ENCODE peak calls at places on chromosomes 7 and 10, in eight cellular contexts. F is AG09309; S is dorsolateral prefrontal cortex; M is IMR-90; K is fibroblast of pulmonary artery; I is naive thymus-derived CD4-positive, alpha-beta T cell; J is psoas muscle; G is adipocyte. C is an unnamed sample.

GRCh38 chr7:28784166-28784870 is 173.8 kb downstream of the TRIL start:
- DNase-seq in F (peak), S (no peak), M (peak), K (no peak), I (no peak), J (no peak), G (no peak), C (peak)

GRCh38 chr10:89214766-89215165 is 7.6 kb upstream of the CH25H start:
- DNase-seq in F (no peak), S (no peak), M (no peak), K (no peak), I (no peak), J (no peak), G (no peak), C (no peak)

GRCh38 chr10:21513035-21513434 is 12.4 kb downstream of the SKIDA1 start:
- DNase-seq in F (no peak), S (no peak), M (no peak), K (no peak), I (no peak), J (no peak), G (no peak), C (no peak)

GRCh38 chr10:71889388-71889987 is 38.4 kb upstream of the PSAP start:
- DNase-seq in F (no peak), S (no peak), M (no peak), K (no peak), I (no peak), J (no peak), G (no peak), C (no peak)

GRCh38 chr7:66617295-66617694 is 11.4 kb upstream of the KCTD7 start:
- DNase-seq in F (no peak), S (no peak), M (peak), K (peak), I (no peak), J (no peak), G (no peak), C (no peak)

GRCh38 chr7:55095672-55096071 is 76.9 kb downstream of the EGFR start:
- DNase-seq in F (no peak), S (no peak), M (no peak), K (no peak), I (no peak), J (no peak), G (no peak), C (no peak)

GRCh38 chr7:4871056-4871680 is 9.3 kb upstream of the PAPOLB start:
- DNase-seq in F (no peak), S (no peak), M (no peak), K (no peak), I (no peak), J (no peak), G (no peak), C (no peak)

GRCh38 chr7:80772347-80773101 is 134.1 kb downstream of the CD36 start:
- DNase-seq in F (no peak), S (no peak), M (no peak), K (no peak), I (no peak), J (no peak), G (no peak), C (no peak)

GRCh38 chr10:80202934-80203834 is 2.2 kb downstream of the ANXA11 start:
- DNase-seq in F (peak), S (no peak), M (peak), K (peak), I (peak), J (peak), G (peak), C (peak)

GRCh38 chr7:44325181-44325671 is at the start of gene CAMK2B:
- DNase-seq in F (no peak), S (no peak), M (no peak), K (no peak), I (no peak), J (no peak), G (peak), C (no peak)

GRCh38 chr10:133458021-133458709 is 4.4 kb downstream of the SCART1 start:
- DNase-seq in F (no peak), S (no peak), M (no peak), K (no peak), I (no peak), J (no peak), G (no peak), C (no peak)

GRCh38 chr7:94301024-94301588 is 93.6 kb upstream of the COL1A2 start:
- DNase-seq in F (peak), S (no peak), M (peak), K (peak), I (no peak), J (peak), G (peak), C (no peak)

GRCh38 chr7:142345817-142346216 is 88.0 kb upstream of the PRSS58 start:
- DNase-seq in F (no peak), S (no peak), M (no peak), K (no peak), I (no peak), J (no peak), G (no peak), C (peak)

GRCh38 chr10:117454502-117454901 is 79.3 kb upstream of the PDZD8 start:
- DNase-seq in F (no peak), S (no peak), M (no peak), K (peak), I (no peak), J (no peak), G (no peak), C (no peak)

GRCh38 chr7:73761854-73762658 is 8.0 kb downstream of the CLDN3 start:
- DNase-seq in F (no peak), S (no peak), M (no peak), K (no peak), I (no peak), J (no peak), G (no peak), C (no peak)

GRCh38 chr7:98281757-98282652 is 519 bp downstream of the BRI3 start:
- DNase-seq in F (no peak), S (no peak), M (no peak), K (no peak), I (peak), J (peak), G (peak), C (no peak)

GRCh38 chr7:84291756-84292155 is 97.2 kb upstream of the SEMA3A start:
- DNase-seq in F (no peak), S (no peak), M (no peak), K (no peak), I (no peak), J (no peak), G (no peak), C (no peak)

GRCh38 chr7:18087687-18088078 is 60.0 kb upstream of the PRPS1L1 start:
- DNase-seq in F (no peak), S (no peak), M (no peak), K (no peak), I (no peak), J (no peak), G (peak), C (no peak)

GRCh38 chr7:155865830-155866545 is 53.7 kb upstream of the SHH start:
- DNase-seq in F (no peak), S (no peak), M (no peak), K (no peak), I (no peak), J (peak), G (no peak), C (no peak)

GRCh38 chr10:124717911-124718734 is 26.1 kb downstream of the FAM53B start:
- DNase-seq in F (no peak), S (no peak), M (no peak), K (no peak), I (peak), J (peak), G (no peak), C (peak)

GRCh38 chr7:37028909-37029440 is 304.7 kb upstream of the AOAH start:
- DNase-seq in F (no peak), S (no peak), M (no peak), K (no peak), I (no peak), J (no peak), G (no peak), C (peak)

GRCh38 chr7:95246935-95247370 is 77.4 kb downstream of the PON1 start:
- DNase-seq in F (peak), S (no peak), M (peak), K (peak), I (no peak), J (no peak), G (peak), C (peak)

GRCh38 chr7:84975586-84976185 is 211.2 kb downstream of the SEMA3D start:
- DNase-seq in F (peak), S (no peak), M (peak), K (peak), I (no peak), J (no peak), G (peak), C (no peak)

GRCh38 chr10:111146025-111146640 is 69.3 kb downstream of the ADRA2A start:
- DNase-seq in F (no peak), S (no peak), M (no peak), K (no peak), I (peak), J (no peak), G (no peak), C (peak)

GRCh38 chr7:16571941-16572340 is 45.3 kb downstream of the LRRC72 start:
- DNase-seq in F (no peak), S (no peak), M (no peak), K (no peak), I (no peak), J (no peak), G (no peak), C (no peak)

GRCh38 chr7:29825750-29826529 is 19.6 kb downstream of the WIPF3 start:
- DNase-seq in F (no peak), S (no peak), M (no peak), K (no peak), I (no peak), J (no peak), G (no peak), C (no peak)

GRCh38 chr7:94620703-94621118 is 35.2 kb downstream of the SGCE start:
- DNase-seq in F (peak), S (peak), M (peak), K (peak), I (no peak), J (peak), G (peak), C (peak)

GRCh38 chr10:21807162-21807561 is 196.4 kb downstream of the DNAJC1 start:
- DNase-seq in F (no peak), S (no peak), M (no peak), K (no peak), I (no peak), J (no peak), G (no peak), C (peak)

GRCh38 chr10:92740762-92741161 is 51.0 kb downstream of the HHEX start:
- DNase-seq in F (no peak), S (no peak), M (peak), K (peak), I (no peak), J (no peak), G (peak), C (no peak)

GRCh38 chr10:126975221-126975620 is 70.0 kb downstream of the DOCK1 start:
- DNase-seq in F (no peak), S (no peak), M (no peak), K (no peak), I (no peak), J (no peak), G (no peak), C (no peak)

GRCh38 chr7:30852360-30852709 is 59.3 kb upstream of the AQP1 start:
- DNase-seq in F (no peak), S (no peak), M (no peak), K (no peak), I (no peak), J (no peak), G (no peak), C (no peak)
- H3K4me3 ChIP-seq in F (no peak), S (no peak), M (no peak), K (no peak), I (no peak), J (no peak), G (peak), C (no peak)

GRCh38 chr10:121058082-121058481 is 206.9 kb downstream of the WDR11 start:
- DNase-seq in F (no peak), S (no peak), M (no peak), K (no peak), I (no peak), J (no peak), G (no peak), C (no peak)
- H3K4me3 ChIP-seq in F (no peak), S (no peak), M (no peak), K (no peak), I (no peak), J (no peak), G (no peak), C (no peak)

DNA sequence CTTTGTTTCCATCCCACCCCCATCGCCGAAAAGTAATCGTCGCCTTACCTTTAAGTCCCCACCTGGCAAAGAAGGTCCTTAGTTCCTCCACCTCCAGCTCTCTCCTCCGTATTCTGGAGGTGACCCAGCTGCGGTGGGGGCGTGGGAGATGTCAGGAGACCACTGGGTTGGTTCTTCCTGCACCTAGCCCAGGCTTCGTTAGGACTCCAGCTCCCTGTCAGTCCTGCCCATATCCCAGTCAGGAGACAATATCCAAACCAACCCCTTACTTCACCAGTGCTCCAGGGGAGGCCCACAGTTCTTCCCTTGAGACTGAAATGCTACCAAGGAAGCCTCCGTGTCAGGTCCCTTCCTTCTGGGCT is 693 bp downstream of the ADIRF start:
- DNase-seq in F (no peak), S (no peak), M (no peak), K (no peak), I (no peak), J (no peak), G (no peak), C (no peak)
- H3K4me3 ChIP-seq in F (peak), S (peak), M (no peak), K (no peak), I (no peak), J (peak), G (peak), C (no peak)

DNA sequence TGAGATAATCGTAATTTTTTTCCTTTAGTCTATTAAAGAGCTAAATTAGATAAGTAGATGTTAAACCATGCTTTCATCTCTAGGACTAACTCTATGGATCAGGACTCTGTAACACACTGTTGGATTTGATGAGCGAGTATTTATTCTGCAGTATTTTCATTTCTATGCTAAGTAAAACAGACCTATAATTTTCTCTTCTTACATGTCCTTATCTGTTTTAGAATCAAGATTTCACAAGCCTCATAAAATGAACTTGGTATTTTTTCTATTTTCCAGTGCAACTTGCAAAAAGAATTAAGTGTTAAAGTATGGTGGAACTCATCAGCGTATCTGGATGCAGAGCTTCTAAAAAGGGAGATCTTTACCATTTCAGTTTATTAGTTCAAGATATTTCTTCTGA is 2.4 kb downstream of the CACUL1 start:
- DNase-seq in F (no peak), S (no peak), M (no peak), K (no peak), I (no peak), J (no peak), G (peak), C (no peak)
- H3K4me3 ChIP-seq in F (no peak), S (peak), M (no peak), K (peak), I (no peak), J (peak), G (peak), C (no peak)

GRCh38 chr7:122315507-122316466 is 11.2 kb upstream of the FEZF1 start:
- DNase-seq in F (no peak), S (no peak), M (no peak), K (no peak), I (no peak), J (no peak), G (no peak), C (no peak)
- H3K4me3 ChIP-seq in F (no peak), S (no peak), M (no peak), K (no peak), I (no peak), J (peak), G (peak), C (no peak)

GRCh38 chr7:151782598-151783448 is 94.1 kb downstream of the PRKAG2 start:
- DNase-seq in F (no peak), S (peak), M (peak), K (peak), I (peak), J (peak), G (peak), C (no peak)
- H3K4me3 ChIP-seq in F (peak), S (peak), M (peak), K (peak), I (peak), J (peak), G (peak), C (peak)

GRCh38 chr7:1553513-1554210 is 2.3 kb downstream of the TMEM184A start:
- DNase-seq in F (no peak), S (no peak), M (no peak), K (no peak), I (no peak), J (peak), G (no peak), C (no peak)

GRCh38 chr7:1557006-1557405 is 1.0 kb upstream of the TMEM184A start:
- DNase-seq in F (no peak), S (no peak), M (no peak), K (no peak), I (no peak), J (peak), G (no peak), C (no peak)

GRCh38 chr7:1554332-1555045 is 1.5 kb downstream of the TMEM184A start:
- DNase-seq in F (no peak), S (no peak), M (no peak), K (no peak), I (no peak), J (peak), G (no peak), C (no peak)

GRCh38 chr7:1555813-1556540 is at the start of gene TMEM184A:
- DNase-seq in F (no peak), S (no peak), M (no peak), K (no peak), I (peak), J (peak), G (no peak), C (peak)

GRCh38 chr7:1555046-1555812 is 776 bp downstream of the TMEM184A start:
- DNase-seq in F (no peak), S (no peak), M (peak), K (peak), I (no peak), J (peak), G (peak), C (no peak)
- H3K4me3 ChIP-seq in F (no peak), S (no peak), M (no peak), K (no peak), I (no peak), J (peak), G (no peak), C (no peak)

GRCh38 chr10:49397036-49397999 is 1.4 kb upstream of the DRGX start:
- DNase-seq in F (no peak), S (no peak), M (no peak), K (no peak), I (no peak), J (no peak), G (no peak), C (no peak)

GRCh38 chr10:49398986-49399385 is 3.1 kb upstream of the DRGX start:
- DNase-seq in F (no peak), S (no peak), M (no peak), K (no peak), I (no peak), J (no peak), G (no peak), C (no peak)

GRCh38 chr10:49400365-49400764 is 4.5 kb upstream of the DRGX start:
- DNase-seq in F (no peak), S (no peak), M (no peak), K (no peak), I (no peak), J (no peak), G (no peak), C (no peak)

GRCh38 chr10:49396666-49396999 is 744 bp upstream of the DRGX start:
- DNase-seq in F (no peak), S (no peak), M (no peak), K (no peak), I (no peak), J (no peak), G (no peak), C (no peak)

GRCh38 chr10:49398000-49398861 is 2.3 kb upstream of the DRGX start:
- DNase-seq in F (no peak), S (no peak), M (peak), K (peak), I (peak), J (peak), G (peak), C (no peak)
- H3K4me3 ChIP-seq in F (peak), S (peak), M (peak), K (peak), I (no peak), J (peak), G (peak), C (no peak)